ENCODE peak calls at places on chromosomes 12 and 14, in four cellular contexts. R is ovary, L is heart left ventricle, H is A549. X is an unnamed sample.

GRCh38 chr12:18275974-18276373 is 14.7 kb downstream of the PIK3C2G start:
- DNase-seq in R (no peak), L (no peak), H (peak; percentile 2), X (no peak)

GRCh38 chr14:59739794-59740193 is 130.8 kb downstream of the RTN1 start:
- DNase-seq in R (no peak), L (peak; percentile 24), H (no peak), X (no peak)

GRCh38 chr12:128798543-128799341 is 25.0 kb downstream of the SLC15A4 start:
- DNase-seq in R (no peak), L (no peak), H (no peak), X (no peak)

GRCh38 chr12:9388379-9388778 is 180.2 kb upstream of the PZP start:
- DNase-seq in R (no peak), L (no peak), H (no peak), X (no peak)

GRCh38 chr12:2893007-2893406 is 2.3 kb downstream of the TULP3 start:
- DNase-seq in R (no peak), L (no peak), H (no peak), X (peak; percentile 58)

GRCh38 chr14:62943202-62943601 is 102.1 kb downstream of the KCNH5 start:
- DNase-seq in R (no peak), L (no peak), H (no peak), X (no peak)

GRCh38 chr14:61077946-61078738 is 97.1 kb downstream of the SLC38A6 start:
- DNase-seq in R (no peak), L (no peak), H (no peak), X (no peak)

GRCh38 chr14:92517761-92518160 is 4.2 kb downstream of the RIN3 start:
- DNase-seq in R (no peak), L (no peak), H (no peak), X (no peak)

GRCh38 chr12:75478395-75478794 is 2.2 kb upstream of the GLIPR1 start:
- DNase-seq in R (no peak), L (no peak), H (no peak), X (peak; percentile 36)

GRCh38 chr14:50452979-50453705 is 56.5 kb upstream of the CDKL1 start:
- DNase-seq in R (no peak), L (no peak), H (no peak), X (no peak)

GRCh38 chr14:22383515-22384166 is 205.4 kb downstream of the DAD1 start:
- DNase-seq in R (no peak), L (no peak), H (no peak), X (no peak)

GRCh38 chr12:33296529-33296928 is 143.1 kb downstream of the SYT10 start:
- DNase-seq in R (no peak), L (no peak), H (no peak), X (no peak)

GRCh38 chr12:31773867-31774266 is 45.0 kb upstream of the AMN1 start:
- DNase-seq in R (peak; percentile 29), L (no peak), H (no peak), X (no peak)

GRCh38 chr14:35556548-35556947 is 22.6 kb downstream of the INSM2 start:
- DNase-seq in R (no peak), L (no peak), H (no peak), X (no peak)

GRCh38 chr14:68733086-68733621 is 59.7 kb downstream of the ZFP36L1 start:
- DNase-seq in R (no peak), L (peak; percentile 61), H (no peak), X (peak; percentile 55)

GRCh38 chr12:34400986-34401658 is 378.8 kb downstream of the ALG10 start:
- DNase-seq in R (peak; percentile 2), L (peak; percentile 10), H (no peak), X (peak; percentile 75)

GRCh38 chr12:88578274-88578673 is 2.0 kb downstream of the KITLG start:
- DNase-seq in R (no peak), L (no peak), H (no peak), X (no peak)

GRCh38 chr12:8527250-8528130 is 13.2 kb downstream of the CLEC4E start:
- DNase-seq in R (no peak), L (no peak), H (no peak), X (no peak)

GRCh38 chr12:76270657-76271358 is 77.4 kb downstream of the BBS10 start:
- DNase-seq in R (no peak), L (no peak), H (no peak), X (no peak)

GRCh38 chr12:132353811-132354210 is 24.4 kb upstream of the GALNT9 start:
- DNase-seq in R (no peak), L (no peak), H (no peak), X (no peak)

GRCh38 chr12:59972941-59973340 is 377.1 kb downstream of the SLC16A7 start:
- DNase-seq in R (no peak), L (no peak), H (no peak), X (no peak)

GRCh38 chr12:84512751-84513150 is 399.8 kb downstream of the SLC6A15 start:
- DNase-seq in R (no peak), L (no peak), H (no peak), X (no peak)

GRCh38 chr14:64447890-64448667 is 17.2 kb upstream of the AKAP5 start:
- DNase-seq in R (no peak), L (no peak), H (no peak), X (no peak)

GRCh38 chr12:131642101-131642540 is 68.8 kb upstream of the SFSWAP start:
- DNase-seq in R (no peak), L (no peak), H (peak; percentile 43), X (no peak)

GRCh38 chr12:102299731-102300130 is 102.1 kb upstream of the PMCH start:
- DNase-seq in R (no peak), L (no peak), H (no peak), X (no peak)

GRCh38 chr14:69716483-69717187 is 50.3 kb upstream of the SRSF5 start:
- DNase-seq in R (no peak), L (no peak), H (no peak), X (no peak)

GRCh38 chr14:56243110-56243509 is 124.9 kb downstream of the PELI2 start:
- DNase-seq in R (no peak), L (no peak), H (no peak), X (no peak)

GRCh38 chr14:96762650-96763049 is 34.5 kb upstream of the VRK1 start:
- DNase-seq in R (no peak), L (no peak), H (peak; percentile 80), X (peak; percentile 28)

GRCh38 chr12:8953773-8954402 is 4.4 kb upstream of the M6PR start:
- DNase-seq in R (no peak), L (no peak), H (no peak), X (no peak)

DNA sequence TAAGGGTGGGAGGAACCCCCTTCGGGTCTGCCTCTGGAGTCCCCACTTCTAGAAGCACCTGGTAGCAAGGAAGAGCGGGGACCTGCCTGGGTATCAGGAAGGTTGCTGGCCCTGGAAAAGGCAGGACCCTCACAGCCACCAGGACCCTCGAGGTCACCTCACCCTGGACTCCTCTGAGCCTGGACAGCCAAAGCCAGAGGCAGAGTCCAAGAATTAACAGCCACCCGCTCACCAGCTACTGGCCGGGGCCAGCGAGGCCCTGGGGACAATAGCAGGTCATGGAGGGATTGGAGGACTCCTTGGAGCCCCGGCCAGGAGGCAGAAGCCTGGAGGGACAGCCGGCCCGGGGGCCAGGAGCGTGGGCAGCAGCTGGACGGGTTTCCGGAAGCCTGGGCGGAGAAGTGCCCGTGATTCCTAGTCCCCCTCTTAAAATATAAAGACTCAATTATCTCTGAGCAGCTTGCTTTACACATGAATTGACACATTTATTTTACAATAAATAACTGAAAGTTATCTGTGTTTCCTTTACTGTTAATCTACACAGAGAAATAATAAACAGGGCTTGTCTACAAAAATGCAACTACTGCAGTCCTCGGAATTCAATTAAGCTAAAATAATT is 17.5 kb downstream of the BCL11B start:
- DNase-seq in R (no peak), L (no peak), H (no peak), X (no peak)
- TF ChIP-seq POLR2A in R (no peak), L (no peak), H (no peak), X (no peak)

DNA sequence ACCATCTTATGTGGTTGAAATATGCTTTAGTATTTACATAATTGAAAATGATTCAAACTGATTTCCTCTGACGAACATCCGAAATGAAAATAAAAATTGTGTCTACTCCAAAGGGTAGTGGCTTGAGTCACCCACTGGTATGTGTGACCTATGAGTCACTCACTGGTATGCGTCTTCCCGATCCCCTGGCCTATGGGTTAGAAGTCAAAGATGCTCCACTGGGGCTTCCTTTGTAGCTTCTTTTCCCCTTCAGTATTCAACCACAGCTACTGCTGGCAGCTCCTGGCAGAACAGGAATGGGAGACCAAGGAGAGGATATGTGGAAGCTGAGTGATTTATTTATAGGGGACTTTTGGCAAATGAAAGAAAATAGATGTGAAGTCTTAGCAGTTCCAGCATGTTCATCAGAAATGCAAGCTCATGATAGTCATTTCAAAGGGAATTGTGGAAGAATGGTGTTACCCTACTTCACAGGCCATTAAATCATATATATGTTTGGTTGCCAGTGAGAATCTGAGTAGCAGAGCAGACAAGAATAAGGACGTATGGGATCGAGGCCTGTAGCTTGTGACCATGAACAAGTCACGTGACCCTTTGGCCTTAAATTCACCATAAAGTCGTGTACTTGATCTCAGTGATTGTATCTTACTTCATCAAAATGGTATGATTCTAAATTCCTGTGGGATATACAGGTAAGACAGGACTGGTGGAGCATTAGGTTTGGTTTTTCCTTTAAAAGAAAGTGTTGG is 108.3 kb downstream of the CRADD start:
- DNase-seq in R (peak; percentile 25), L (peak; percentile 43), H (peak; percentile 86), X (no peak)
- TF ChIP-seq POLR2A in R (no peak), L (no peak), H (no peak), X (no peak)

DNA sequence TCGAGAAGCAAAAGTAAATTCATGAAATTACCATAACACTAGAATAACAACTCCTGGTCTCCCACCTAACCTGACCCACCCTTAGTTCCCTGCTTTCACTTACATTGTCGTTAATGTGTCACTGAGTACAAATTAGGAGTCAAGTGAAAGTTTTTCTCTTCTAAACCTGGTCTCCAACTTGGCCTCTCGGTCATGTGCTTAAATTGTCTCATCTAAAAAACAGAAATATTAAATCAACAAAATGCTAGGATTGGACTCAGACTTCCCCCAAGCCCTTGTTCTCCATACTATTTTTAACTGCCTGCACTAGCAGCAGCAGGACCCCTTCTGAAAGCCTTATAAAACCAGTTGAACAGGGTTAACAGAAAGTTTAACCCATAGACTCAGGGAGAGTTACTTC is 1.8 kb upstream of the BTG1 start:
- DNase-seq in R (no peak), L (no peak), H (no peak), X (no peak)
- TF ChIP-seq POLR2A in R (no peak), L (no peak), H (no peak), X (no peak)

GRCh38 chr12:56041579-56042429 is at the start of gene RPS26:
- DNase-seq in R (peak; percentile 96), L (peak; percentile 99), H (peak; percentile 91), X (peak; percentile 96)

GRCh38 chr12:56042430-56043203 is 899 bp downstream of the RPS26 start:
- DNase-seq in R (no peak), L (no peak), H (no peak), X (no peak)

GRCh38 chr12:56040963-56041578 is 647 bp upstream of the RPS26 start:
- DNase-seq in R (peak; percentile 41), L (no peak), H (no peak), X (no peak)

DNA sequence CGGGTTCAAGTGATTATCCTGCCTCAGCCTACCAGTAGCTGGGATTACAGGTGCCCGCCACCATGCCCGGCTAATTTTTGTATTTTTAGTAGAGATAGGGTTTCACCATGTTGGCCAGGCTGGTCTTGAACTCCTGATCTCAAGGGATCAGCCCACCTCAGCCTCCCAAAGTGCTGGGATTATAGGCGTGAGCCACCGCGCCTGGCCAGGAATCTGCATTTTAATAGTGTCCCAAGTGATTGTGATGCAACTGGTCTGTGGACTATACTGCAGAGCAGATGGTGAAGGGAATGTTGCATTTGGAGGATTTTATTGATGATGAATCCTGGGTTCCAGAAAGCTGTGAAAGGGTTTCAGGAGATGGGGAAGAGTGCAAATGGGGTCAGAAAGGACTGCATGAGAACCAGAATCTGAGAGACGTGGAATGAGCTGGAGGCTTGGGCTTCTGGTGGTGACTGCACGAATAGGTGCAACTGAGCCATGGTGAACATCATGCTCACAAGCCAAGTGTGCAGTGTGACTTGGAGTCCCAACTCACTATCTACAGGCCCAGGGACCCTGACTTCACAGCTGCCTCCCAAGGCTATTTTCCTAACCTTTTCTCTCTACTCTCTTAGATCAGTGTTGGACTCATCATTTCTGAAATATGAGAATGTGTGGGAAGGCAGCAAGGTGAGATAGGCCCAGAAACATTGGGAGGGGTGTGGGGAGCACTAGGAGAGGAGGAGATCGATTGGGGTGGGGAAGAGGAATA is 4.5 kb downstream of the RPS26 start:
- DNase-seq in R (no peak), L (no peak), H (no peak), X (no peak)
- TF ChIP-seq POLR2A in R (no peak), L (no peak), H (peak; percentile 10), X (no peak)

X was measured in lower leg skin.